ENCODE peak calls at places on chromosomes 7 and 10, in ten cellular contexts. T is fibroblast of lung; P is CD8-positive, alpha-beta T cell; Y is GM12864; M is astrocyte of the cerebellum; C is LNCaP clone FGC; F is spleen; E is AG10803; K is GM23338; G is right lobe of liver. S is an unnamed sample.

GRCh38 chr7:105734233-105734632 is 142.2 kb downstream of the ATXN7L1 start:
- DNase-seq in M (no peak), G (no peak), E (no peak), Y (no peak), T (peak), C (no peak), F (no peak), K (no peak), P (no peak), S (no peak)

GRCh38 chr10:86711957-86712708 is 43.8 kb downstream of the LDB3 start:
- DNase-seq in F (peak), E (peak), M (no peak), P (peak), T (peak), Y (peak), G (peak), K (peak), C (no peak), S (no peak)

GRCh38 chr7:102433319-102434038 is at the start of gene ORAI2:
- DNase-seq in E (peak), M (no peak), C (no peak), G (peak), P (peak), Y (no peak), T (peak), K (peak), F (peak), S (no peak)

GRCh38 chr7:13291010-13291409 is 603.6 kb downstream of the ARL4A start:
- DNase-seq in T (peak), K (no peak), P (no peak), G (no peak), C (no peak), M (no peak), E (peak), F (no peak), Y (no peak), S (no peak)

GRCh38 chr10:47278152-47278473 is 21.9 kb upstream of the GDF10 start:
- DNase-seq in F (no peak), P (no peak), E (no peak), C (no peak), Y (no peak), G (no peak), M (no peak), T (no peak), K (no peak), S (no peak)

GRCh38 chr7:135192914-135193536 is 18.3 kb downstream of the WDR91 start:
- DNase-seq in C (no peak), G (no peak), F (peak), E (no peak), Y (no peak), K (no peak), P (no peak), T (no peak), M (no peak), S (no peak)

GRCh38 chr7:151700621-151701185 is 176.2 kb downstream of the PRKAG2 start:
- DNase-seq in C (no peak), P (no peak), M (no peak), T (peak), G (no peak), F (no peak), K (no peak), E (peak), Y (no peak), S (no peak)

GRCh38 chr10:48898426-48898825 is 41.2 kb downstream of the LRRC18 start:
- DNase-seq in E (no peak), P (no peak), K (no peak), M (no peak), C (no peak), F (no peak), G (no peak), T (no peak), Y (no peak), S (no peak)

GRCh38 chr7:55183897-55184296 is 165.1 kb downstream of the EGFR start:
- DNase-seq in P (no peak), C (no peak), F (no peak), T (no peak), G (no peak), Y (no peak), K (no peak), M (no peak), E (no peak), S (no peak)

GRCh38 chr7:92625617-92626016 is 35.4 kb upstream of the FAM133B start:
- DNase-seq in Y (no peak), E (no peak), C (no peak), P (no peak), F (no peak), K (no peak), M (no peak), G (no peak), T (peak), S (no peak)

GRCh38 chr10:103120977-103121735 is 71.9 kb downstream of the NT5C2 start:
- DNase-seq in T (no peak), E (peak), G (no peak), M (no peak), C (peak), P (no peak), K (no peak), Y (no peak), F (no peak), S (no peak)

GRCh38 chr10:25815236-25815635 is 118.8 kb upstream of the MYO3A start:
- DNase-seq in P (no peak), G (no peak), C (no peak), M (peak), F (no peak), Y (no peak), E (no peak), T (peak), K (no peak), S (no peak)

GRCh38 chr10:84173543-84173942 is at the start of gene GPR15LG:
- DNase-seq in M (no peak), K (no peak), E (no peak), F (no peak), P (no peak), G (no peak), C (no peak), T (no peak), Y (no peak), S (no peak)

GRCh38 chr7:28573059-28573553 is 160.8 kb downstream of the CREB5 start:
- DNase-seq in Y (no peak), C (peak), P (no peak), G (no peak), T (peak), M (peak), F (no peak), K (no peak), E (peak), S (no peak)

GRCh38 chr10:29993319-29993876 is 66.0 kb downstream of the JCAD start:
- DNase-seq in Y (no peak), F (no peak), G (no peak), C (no peak), K (no peak), P (no peak), E (no peak), T (no peak), M (no peak), S (no peak)

GRCh38 chr7:127809285-127809702 is 157.3 kb downstream of the SND1 start:
- DNase-seq in K (no peak), F (no peak), P (no peak), E (peak), T (peak), M (no peak), G (no peak), Y (no peak), C (no peak), S (no peak)

GRCh38 chr10:96334888-96335526 is 23.8 kb downstream of the OPALIN start:
- DNase-seq in G (no peak), P (no peak), E (peak), C (peak), Y (no peak), T (peak), K (peak), F (no peak), M (peak), S (peak)

GRCh38 chr10:128881086-128881485 is 586.0 kb upstream of the MGMT start:
- DNase-seq in C (no peak), M (no peak), Y (no peak), T (no peak), P (no peak), E (no peak), F (no peak), K (no peak), G (no peak), S (no peak)

DNA sequence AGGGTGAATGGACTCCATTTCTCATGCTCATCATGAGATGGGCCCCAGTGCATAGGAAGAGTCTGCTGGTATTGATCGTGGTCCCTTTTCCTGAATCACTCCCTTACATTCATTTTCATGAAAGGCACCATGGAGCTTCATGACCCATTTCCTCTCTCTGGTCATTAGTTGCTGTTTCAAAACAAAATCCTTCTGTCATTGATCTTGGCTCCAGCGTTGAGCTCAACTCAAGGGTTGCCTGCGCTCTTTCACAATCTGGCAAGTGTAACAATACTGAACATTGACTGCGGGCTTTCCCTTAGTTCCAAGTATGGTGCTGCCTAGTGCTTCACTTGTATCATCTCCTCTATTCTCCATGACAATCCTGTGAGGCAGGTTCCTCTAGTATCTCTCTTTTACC is 197.6 kb downstream of the TMEM178B start:
- DNase-seq in G (no peak), P (no peak), Y (no peak), K (no peak), F (no peak), M (no peak), C (no peak), T (no peak), E (no peak), S (no peak)
- TF ChIP-seq CTCF in G (no peak), P (no peak), Y (no peak), K (no peak), F (no peak), M (no peak), C (no peak), T (no peak), E (no peak), S (no peak)

GRCh38 chr7:150313870-150314269 is 9.3 kb upstream of the LRRC61 start:
- DNase-seq in Y (no peak), P (no peak), G (no peak), T (no peak), K (no peak), M (no peak), F (no peak), E (no peak), C (no peak), S (no peak)

GRCh38 chr7:150311146-150311545 is 12.0 kb upstream of the LRRC61 start:
- DNase-seq in K (no peak), G (no peak), M (no peak), C (no peak), E (no peak), T (no peak), P (no peak), F (no peak), Y (no peak), S (no peak)

GRCh38 chr7:150311711-150312110 is 11.4 kb upstream of the LRRC61 start:
- DNase-seq in T (peak), E (peak), Y (no peak), M (peak), P (no peak), K (no peak), C (no peak), F (no peak), G (no peak), S (no peak)

GRCh38 chr7:150314639-150315239 is 8.4 kb upstream of the LRRC61 start:
- DNase-seq in C (no peak), K (no peak), Y (no peak), F (no peak), M (no peak), G (no peak), P (no peak), T (no peak), E (no peak), S (no peak)

DNA sequence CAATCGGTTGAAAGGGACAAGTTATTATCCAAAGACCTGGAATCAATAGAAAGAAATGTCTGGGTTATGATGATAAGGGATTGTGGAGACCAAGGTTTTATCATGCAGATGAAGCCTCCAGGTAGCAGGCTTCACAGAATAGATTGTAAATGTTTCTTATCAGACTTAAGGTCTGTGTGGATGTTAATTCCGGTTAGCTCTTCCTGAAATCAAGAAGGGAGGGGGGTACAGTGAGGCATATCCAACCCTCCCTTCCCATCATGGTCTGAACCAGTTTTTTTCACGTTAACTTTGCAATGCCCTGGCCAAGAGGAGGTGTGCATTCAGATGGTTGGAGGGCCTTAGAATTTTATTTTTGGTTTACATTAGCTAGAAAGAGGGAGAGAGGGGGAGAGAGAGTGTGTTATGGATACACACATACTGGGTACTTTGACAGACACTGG is 9.8 kb upstream of the LRRC61 start:
- DNase-seq in P (no peak), Y (no peak), G (no peak), M (no peak), K (no peak), T (no peak), C (no peak), E (no peak), F (no peak), S (no peak)
- H3K4me3 ChIP-seq in P (no peak), Y (no peak), G (no peak), M (no peak), K (no peak), T (no peak), C (no peak), E (no peak), F (no peak), S (no peak)

DNA sequence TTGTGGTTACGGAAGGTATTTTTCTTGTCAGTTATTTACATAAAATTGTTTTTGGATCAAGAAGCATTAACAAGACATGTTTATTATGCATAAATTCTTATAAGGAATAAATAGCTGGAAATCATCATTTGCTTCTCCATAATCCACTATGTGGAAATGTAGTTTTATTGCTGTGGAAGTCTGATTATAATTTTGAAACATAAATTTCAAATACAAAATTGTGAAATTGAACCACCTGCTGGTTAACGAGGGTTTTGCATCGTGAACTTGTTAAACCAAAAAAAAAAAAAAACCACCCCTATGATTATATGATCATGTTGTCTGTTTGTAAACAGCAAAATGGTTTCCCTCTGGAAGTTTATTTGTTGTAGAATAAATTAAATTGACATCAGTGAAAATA is 25.9 kb downstream of the ABRAXAS2 start:
- DNase-seq in C (peak), G (no peak), P (no peak), E (peak), M (peak), F (no peak), K (peak), T (no peak), Y (no peak), S (peak)
- TF ChIP-seq CTCF in C (peak), G (peak), P (peak), E (peak), M (peak), F (peak), K (no peak), T (peak), Y (no peak), S (peak)

DNA sequence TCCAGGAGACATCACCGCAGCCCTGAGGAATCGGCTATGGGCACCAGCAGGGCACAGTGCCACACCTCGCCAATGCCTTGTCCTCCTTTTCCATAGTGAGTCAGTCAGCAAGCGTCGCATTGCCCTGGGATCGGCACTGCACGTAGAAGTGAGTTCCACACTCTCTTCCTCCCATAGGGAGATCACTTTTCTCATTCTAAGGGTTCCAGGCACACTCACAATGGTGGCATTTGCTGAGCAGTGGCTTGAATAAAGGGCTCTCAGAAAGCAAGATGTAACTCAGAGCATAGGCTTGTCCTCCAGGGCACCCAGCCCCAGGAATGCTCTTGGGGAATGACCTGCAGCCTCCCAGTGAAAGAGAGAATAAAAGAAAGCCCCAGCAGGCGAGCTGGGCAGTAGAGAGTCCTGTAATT is 1.1 kb upstream of the VIM start:
- DNase-seq in T (no peak), F (peak), E (no peak), Y (no peak), G (no peak), P (no peak), C (no peak), M (no peak), K (peak), S (no peak)
- H3K4me3 ChIP-seq in T (peak), F (peak), E (peak), Y (no peak), G (no peak), P (peak), C (no peak), M (peak), K (peak), S (no peak)

GRCh38 chr10:63726883-63727282 is 205.7 kb downstream of the REEP3 start:
- DNase-seq in C (no peak), E (no peak), T (no peak), M (no peak), Y (no peak), P (no peak), F (no peak), G (no peak), K (no peak), S (no peak)

GRCh38 chr10:63723320-63723719 is 202.1 kb downstream of the REEP3 start:
- DNase-seq in G (no peak), C (no peak), E (no peak), T (no peak), Y (no peak), M (no peak), P (no peak), F (no peak), K (no peak), S (no peak)

GRCh38 chr10:63723741-63724140 is 202.5 kb downstream of the REEP3 start:
- DNase-seq in Y (no peak), E (no peak), F (no peak), T (no peak), K (no peak), P (no peak), M (no peak), C (no peak), G (no peak), S (no peak)

GRCh38 chr10:63722537-63722936 is 201.3 kb downstream of the REEP3 start:
- DNase-seq in F (no peak), Y (no peak), C (no peak), T (peak), P (no peak), G (no peak), E (peak), K (no peak), M (peak), S (no peak)

GRCh38 chr10:63724922-63725321 is 203.7 kb downstream of the REEP3 start:
- DNase-seq in P (no peak), K (peak), T (no peak), Y (no peak), M (no peak), F (no peak), C (no peak), G (no peak), E (no peak), S (no peak)
- TF ChIP-seq CTCF in P (no peak), K (peak), T (no peak), Y (peak), M (peak), F (no peak), C (no peak), G (no peak), E (no peak), S (no peak)

GRCh38 chr7:107044347-107045194 is at the start of gene PRKAR2B:
- DNase-seq in Y (no peak), P (peak), T (peak), G (peak), M (peak), E (peak), F (peak), K (peak), C (no peak), S (no peak)
- H3K4me3 ChIP-seq in Y (peak), P (peak), T (peak), G (peak), M (peak), E (peak), F (peak), K (peak), C (peak), S (peak)

DNA sequence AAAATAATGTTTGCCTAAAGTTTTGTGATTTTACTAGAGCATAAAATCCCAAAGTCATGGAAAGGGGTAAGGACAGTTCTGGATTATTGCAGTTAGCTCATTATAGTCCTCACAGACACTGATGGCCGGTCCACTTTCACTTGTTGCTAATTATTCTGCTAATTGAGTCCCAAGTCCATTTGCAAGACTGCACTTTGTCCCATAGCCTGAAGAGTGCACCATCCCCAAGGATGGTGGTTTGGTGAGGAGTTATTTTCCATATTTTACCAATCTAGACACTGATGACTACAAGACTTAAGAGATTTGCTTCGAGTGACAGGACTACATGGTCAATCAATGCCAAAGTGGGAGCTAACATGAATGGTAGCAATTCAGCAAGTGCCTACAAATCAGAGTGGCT is 181.8 kb upstream of the CACNA2D1 start:
- DNase-seq in T (no peak), F (no peak), Y (no peak), P (no peak), K (no peak), M (no peak), G (no peak), C (peak), E (no peak), S (no peak)
- TF ChIP-seq CTCF in T (no peak), F (no peak), Y (no peak), P (no peak), K (peak), M (no peak), G (no peak), C (peak), E (no peak), S (no peak)

GRCh38 chr10:70354566-70355233 is 27.7 kb downstream of the LRRC20 start:
- DNase-seq in M (no peak), C (no peak), T (no peak), K (no peak), G (no peak), E (no peak), Y (no peak), P (no peak), F (peak), S (no peak)
- H3K4me3 ChIP-seq in M (no peak), C (no peak), T (no peak), K (no peak), G (no peak), E (no peak), Y (peak), P (no peak), F (peak), S (no peak)

GRCh38 chr10:27241640-27242472 is 1.3 kb upstream of the ACBD5 start:
- DNase-seq in Y (peak), T (peak), C (peak), F (peak), P (peak), E (peak), K (peak), G (peak), M (peak), S (peak)

GRCh38 chr10:27240212-27240890 is at the start of gene ACBD5:
- DNase-seq in P (peak), C (peak), Y (peak), E (peak), T (peak), M (peak), G (peak), F (peak), K (peak), S (peak)

GRCh38 chr10:27240891-27241639 is 468 bp upstream of the ACBD5 start:
- DNase-seq in F (peak), Y (no peak), E (no peak), M (no peak), P (no peak), K (peak), C (no peak), T (no peak), G (peak), S (no peak)

GRCh38 chr10:27242951-27243551 is 2.5 kb upstream of the ACBD5 start:
- DNase-seq in M (no peak), F (peak), P (peak), T (peak), E (peak), Y (peak), K (peak), C (peak), G (peak), S (peak)

GRCh38 chr10:27242473-27242950 is 1.9 kb upstream of the ACBD5 start:
- DNase-seq in P (no peak), E (no peak), T (no peak), K (no peak), F (no peak), M (no peak), Y (no peak), G (no peak), C (no peak), S (no peak)
- TF ChIP-seq CTCF in P (no peak), E (no peak), T (no peak), K (no peak), F (no peak), M (no peak), Y (no peak), G (no peak), C (no peak), S (no peak)